ENCODE peak calls at places on chromosome 22, in nine cellular contexts. One of them, this sample, is unnamed.

GRCh38 chr22:26464312-26464711 is 19.3 kb downstream of the HPS4 start:
- DNase-seq in endothelial cell of umbilical vein: peak; percentile 50
- DNase-seq in activated T-cell treated with anti-CD3 and anti-CD28 coated beads, Interleukin-2, amount 50 U/mL, for 24 hours: peak; percentile 12
- DNase-seq in LNCaP clone FGC: no peak
- DNase-seq in GM12865: no peak
- DNase-seq in choroid plexus epithelial cell: no peak
- DNase-seq in HCT116: no peak
- DNase-seq in stomach: no peak
- DNase-seq in fibroblast of the aortic adventitia: peak; percentile 77
- DNase-seq in this sample: peak; percentile 85

GRCh38 chr22:19679476-19680099 is 34.7 kb upstream of the SEPTIN5 start:
- DNase-seq in endothelial cell of umbilical vein: peak; percentile 13
- DNase-seq in activated T-cell treated with anti-CD3 and anti-CD28 coated beads, Interleukin-2, amount 50 U/mL, for 24 hours: peak; percentile 66
- DNase-seq in LNCaP clone FGC: no peak
- DNase-seq in GM12865: peak; percentile 15
- DNase-seq in choroid plexus epithelial cell: no peak
- DNase-seq in HCT116: no peak
- DNase-seq in stomach: peak; percentile 60
- DNase-seq in fibroblast of the aortic adventitia: peak; percentile 12
- DNase-seq in this sample: no peak

GRCh38 chr22:37244114-37244921 is at the start of gene RAC2:
- DNase-seq in endothelial cell of umbilical vein: peak; percentile 69
- DNase-seq in activated T-cell treated with anti-CD3 and anti-CD28 coated beads, Interleukin-2, amount 50 U/mL, for 24 hours: peak; percentile 94
- DNase-seq in LNCaP clone FGC: no peak
- DNase-seq in GM12865: peak; percentile 95
- DNase-seq in choroid plexus epithelial cell: peak; percentile 91
- DNase-seq in HCT116: peak; percentile 51
- DNase-seq in stomach: peak; percentile 78
- DNase-seq in fibroblast of the aortic adventitia: peak; percentile 58
- DNase-seq in this sample: peak; percentile 63

GRCh38 chr22:31278643-31279326 is 13.5 kb downstream of the PIK3IP1 start:
- DNase-seq in endothelial cell of umbilical vein: no peak
- DNase-seq in activated T-cell treated with anti-CD3 and anti-CD28 coated beads, Interleukin-2, amount 50 U/mL, for 24 hours: no peak
- DNase-seq in LNCaP clone FGC: no peak
- DNase-seq in GM12865: no peak
- DNase-seq in choroid plexus epithelial cell: peak; percentile 58
- DNase-seq in HCT116: no peak
- DNase-seq in stomach: peak; percentile 77
- DNase-seq in fibroblast of the aortic adventitia: no peak
- DNase-seq in this sample: no peak

GRCh38 chr22:27986459-27986858 is 67.4 kb upstream of the PITPNB start:
- DNase-seq in endothelial cell of umbilical vein: no peak
- DNase-seq in activated T-cell treated with anti-CD3 and anti-CD28 coated beads, Interleukin-2, amount 50 U/mL, for 24 hours: no peak
- DNase-seq in LNCaP clone FGC: no peak
- DNase-seq in GM12865: no peak
- DNase-seq in choroid plexus epithelial cell: peak; percentile 38
- DNase-seq in HCT116: no peak
- DNase-seq in stomach: no peak
- DNase-seq in fibroblast of the aortic adventitia: no peak
- DNase-seq in this sample: no peak

GRCh38 chr22:32606181-32606580 is 131.6 kb downstream of the FBXO7 start:
- DNase-seq in endothelial cell of umbilical vein: no peak
- DNase-seq in activated T-cell treated with anti-CD3 and anti-CD28 coated beads, Interleukin-2, amount 50 U/mL, for 24 hours: no peak
- DNase-seq in LNCaP clone FGC: no peak
- DNase-seq in GM12865: no peak
- DNase-seq in choroid plexus epithelial cell: no peak
- DNase-seq in HCT116: no peak
- DNase-seq in stomach: no peak
- DNase-seq in fibroblast of the aortic adventitia: no peak
- DNase-seq in this sample: peak; percentile 51

GRCh38 chr22:42743501-42743991 is 22.9 kb upstream of the A4GALT start:
- DNase-seq in endothelial cell of umbilical vein: peak; percentile 34
- DNase-seq in activated T-cell treated with anti-CD3 and anti-CD28 coated beads, Interleukin-2, amount 50 U/mL, for 24 hours: no peak
- DNase-seq in LNCaP clone FGC: no peak
- DNase-seq in GM12865: no peak
- DNase-seq in choroid plexus epithelial cell: peak; percentile 47
- DNase-seq in HCT116: no peak
- DNase-seq in stomach: no peak
- DNase-seq in fibroblast of the aortic adventitia: peak; percentile 99
- DNase-seq in this sample: peak; percentile 63

GRCh38 chr22:50434849-50435700 is 39.8 kb downstream of the SBF1 start:
- DNase-seq in endothelial cell of umbilical vein: no peak
- DNase-seq in activated T-cell treated with anti-CD3 and anti-CD28 coated beads, Interleukin-2, amount 50 U/mL, for 24 hours: no peak
- DNase-seq in LNCaP clone FGC: no peak
- DNase-seq in GM12865: peak; percentile 1
- DNase-seq in choroid plexus epithelial cell: no peak
- DNase-seq in HCT116: no peak
- DNase-seq in stomach: no peak
- DNase-seq in fibroblast of the aortic adventitia: no peak
- DNase-seq in this sample: no peak

GRCh38 chr22:20576445-20576816 is 69.0 kb downstream of the MED15 start:
- DNase-seq in endothelial cell of umbilical vein: no peak
- DNase-seq in activated T-cell treated with anti-CD3 and anti-CD28 coated beads, Interleukin-2, amount 50 U/mL, for 24 hours: peak; percentile 24
- DNase-seq in LNCaP clone FGC: no peak
- DNase-seq in GM12865: no peak
- DNase-seq in choroid plexus epithelial cell: no peak
- DNase-seq in HCT116: no peak
- DNase-seq in stomach: no peak
- DNase-seq in fibroblast of the aortic adventitia: no peak
- DNase-seq in this sample: no peak

GRCh38 chr22:45534339-45535192 is 31.9 kb downstream of the FBLN1 start:
- DNase-seq in endothelial cell of umbilical vein: no peak
- DNase-seq in activated T-cell treated with anti-CD3 and anti-CD28 coated beads, Interleukin-2, amount 50 U/mL, for 24 hours: no peak
- DNase-seq in LNCaP clone FGC: no peak
- DNase-seq in GM12865: no peak
- DNase-seq in choroid plexus epithelial cell: no peak
- DNase-seq in HCT116: no peak
- DNase-seq in stomach: no peak
- DNase-seq in fibroblast of the aortic adventitia: peak; percentile 85
- DNase-seq in this sample: peak; percentile 60

GRCh38 chr22:41367039-41367679 is 14.6 kb upstream of the TEF start:
- DNase-seq in endothelial cell of umbilical vein: peak; percentile 96
- DNase-seq in activated T-cell treated with anti-CD3 and anti-CD28 coated beads, Interleukin-2, amount 50 U/mL, for 24 hours: peak; percentile 42
- DNase-seq in LNCaP clone FGC: peak; percentile 91
- DNase-seq in GM12865: no peak
- DNase-seq in choroid plexus epithelial cell: peak; percentile 99
- DNase-seq in HCT116: peak; percentile 71
- DNase-seq in stomach: peak; percentile 98
- DNase-seq in fibroblast of the aortic adventitia: peak; percentile 96
- DNase-seq in this sample: peak; percentile 92

GRCh38 chr22:24025475-24025874 is 14.4 kb downstream of the CABIN1 start:
- DNase-seq in endothelial cell of umbilical vein: no peak
- DNase-seq in activated T-cell treated with anti-CD3 and anti-CD28 coated beads, Interleukin-2, amount 50 U/mL, for 24 hours: no peak
- DNase-seq in LNCaP clone FGC: no peak
- DNase-seq in GM12865: no peak
- DNase-seq in choroid plexus epithelial cell: no peak
- DNase-seq in HCT116: no peak
- DNase-seq in stomach: no peak
- DNase-seq in fibroblast of the aortic adventitia: no peak
- DNase-seq in this sample: no peak

GRCh38 chr22:18091478-18091877 is 13.7 kb downstream of the PEX26 start:
- DNase-seq in endothelial cell of umbilical vein: no peak
- DNase-seq in activated T-cell treated with anti-CD3 and anti-CD28 coated beads, Interleukin-2, amount 50 U/mL, for 24 hours: no peak
- DNase-seq in LNCaP clone FGC: no peak
- DNase-seq in GM12865: peak; percentile 81
- DNase-seq in choroid plexus epithelial cell: no peak
- DNase-seq in HCT116: no peak
- DNase-seq in stomach: no peak
- DNase-seq in fibroblast of the aortic adventitia: no peak
- DNase-seq in this sample: no peak

GRCh38 chr22:38247713-38248112 is 25.1 kb downstream of the TMEM184B start:
- DNase-seq in endothelial cell of umbilical vein: no peak
- DNase-seq in activated T-cell treated with anti-CD3 and anti-CD28 coated beads, Interleukin-2, amount 50 U/mL, for 24 hours: no peak
- DNase-seq in LNCaP clone FGC: no peak
- DNase-seq in GM12865: no peak
- DNase-seq in choroid plexus epithelial cell: no peak
- DNase-seq in HCT116: no peak
- DNase-seq in stomach: no peak
- DNase-seq in fibroblast of the aortic adventitia: no peak
- DNase-seq in this sample: no peak

GRCh38 chr22:43670545-43670944 is 141.6 kb downstream of the EFCAB6 start:
- DNase-seq in endothelial cell of umbilical vein: no peak
- DNase-seq in activated T-cell treated with anti-CD3 and anti-CD28 coated beads, Interleukin-2, amount 50 U/mL, for 24 hours: no peak
- DNase-seq in LNCaP clone FGC: no peak
- DNase-seq in GM12865: no peak
- DNase-seq in choroid plexus epithelial cell: no peak
- DNase-seq in HCT116: no peak
- DNase-seq in stomach: no peak
- DNase-seq in fibroblast of the aortic adventitia: no peak
- DNase-seq in this sample: no peak

GRCh38 chr22:50417544-50417943 is 57.3 kb downstream of the SBF1 start:
- DNase-seq in endothelial cell of umbilical vein: no peak
- DNase-seq in activated T-cell treated with anti-CD3 and anti-CD28 coated beads, Interleukin-2, amount 50 U/mL, for 24 hours: no peak
- DNase-seq in LNCaP clone FGC: no peak
- DNase-seq in GM12865: no peak
- DNase-seq in choroid plexus epithelial cell: no peak
- DNase-seq in HCT116: no peak
- DNase-seq in stomach: no peak
- DNase-seq in fibroblast of the aortic adventitia: no peak
- DNase-seq in this sample: peak; percentile 11

GRCh38 chr22:43543522-43544281 is 131.9 kb downstream of the MPPED1 start:
- DNase-seq in endothelial cell of umbilical vein: no peak
- DNase-seq in activated T-cell treated with anti-CD3 and anti-CD28 coated beads, Interleukin-2, amount 50 U/mL, for 24 hours: no peak
- DNase-seq in LNCaP clone FGC: no peak
- DNase-seq in GM12865: no peak
- DNase-seq in choroid plexus epithelial cell: no peak
- DNase-seq in HCT116: no peak
- DNase-seq in stomach: no peak
- DNase-seq in fibroblast of the aortic adventitia: no peak
- DNase-seq in this sample: no peak

GRCh38 chr22:37476389-37477329 is 9.5 kb downstream of the MFNG start:
- DNase-seq in endothelial cell of umbilical vein: no peak
- DNase-seq in activated T-cell treated with anti-CD3 and anti-CD28 coated beads, Interleukin-2, amount 50 U/mL, for 24 hours: no peak
- DNase-seq in LNCaP clone FGC: no peak
- DNase-seq in GM12865: no peak
- DNase-seq in choroid plexus epithelial cell: no peak
- DNase-seq in HCT116: no peak
- DNase-seq in stomach: no peak
- DNase-seq in fibroblast of the aortic adventitia: no peak
- DNase-seq in this sample: no peak

GRCh38 chr22:49867303-49868250 is 13.9 kb downstream of the ZBED4 start:
- DNase-seq in endothelial cell of umbilical vein: no peak
- DNase-seq in activated T-cell treated with anti-CD3 and anti-CD28 coated beads, Interleukin-2, amount 50 U/mL, for 24 hours: no peak
- DNase-seq in LNCaP clone FGC: no peak
- DNase-seq in GM12865: no peak
- DNase-seq in choroid plexus epithelial cell: no peak
- DNase-seq in HCT116: no peak
- DNase-seq in stomach: no peak
- DNase-seq in fibroblast of the aortic adventitia: no peak
- DNase-seq in this sample: no peak

GRCh38 chr22:17559188-17559587 is 4.1 kb upstream of the SLC25A18 start:
- DNase-seq in endothelial cell of umbilical vein: no peak
- DNase-seq in activated T-cell treated with anti-CD3 and anti-CD28 coated beads, Interleukin-2, amount 50 U/mL, for 24 hours: no peak
- DNase-seq in LNCaP clone FGC: no peak
- DNase-seq in GM12865: no peak
- DNase-seq in choroid plexus epithelial cell: no peak
- DNase-seq in HCT116: no peak
- DNase-seq in stomach: no peak
- DNase-seq in fibroblast of the aortic adventitia: no peak
- DNase-seq in this sample: no peak

GRCh38 chr22:19503869-19504268 is 20.3 kb downstream of the CLDN5 start:
- DNase-seq in endothelial cell of umbilical vein: no peak
- DNase-seq in activated T-cell treated with anti-CD3 and anti-CD28 coated beads, Interleukin-2, amount 50 U/mL, for 24 hours: no peak
- DNase-seq in LNCaP clone FGC: no peak
- DNase-seq in GM12865: no peak
- DNase-seq in choroid plexus epithelial cell: no peak
- DNase-seq in HCT116: no peak
- DNase-seq in stomach: no peak
- DNase-seq in fibroblast of the aortic adventitia: no peak
- DNase-seq in this sample: no peak

GRCh38 chr22:37154925-37155712 is 5.4 kb upstream of the IL2RB start:
- DNase-seq in endothelial cell of umbilical vein: no peak
- DNase-seq in activated T-cell treated with anti-CD3 and anti-CD28 coated beads, Interleukin-2, amount 50 U/mL, for 24 hours: no peak
- DNase-seq in LNCaP clone FGC: no peak
- DNase-seq in GM12865: peak; percentile 84
- DNase-seq in choroid plexus epithelial cell: peak; percentile 27
- DNase-seq in HCT116: peak; percentile 38
- DNase-seq in stomach: no peak
- DNase-seq in fibroblast of the aortic adventitia: no peak
- DNase-seq in this sample: no peak

GRCh38 chr22:33557836-33558235 is 362.4 kb downstream of the LARGE1 start:
- DNase-seq in endothelial cell of umbilical vein: no peak
- DNase-seq in activated T-cell treated with anti-CD3 and anti-CD28 coated beads, Interleukin-2, amount 50 U/mL, for 24 hours: no peak
- DNase-seq in LNCaP clone FGC: no peak
- DNase-seq in GM12865: no peak
- DNase-seq in choroid plexus epithelial cell: no peak
- DNase-seq in HCT116: no peak
- DNase-seq in stomach: no peak
- DNase-seq in fibroblast of the aortic adventitia: no peak
- DNase-seq in this sample: no peak

GRCh38 chr22:38572065-38572464 is 2.1 kb upstream of the DMC1 start:
- DNase-seq in endothelial cell of umbilical vein: peak; percentile 63
- DNase-seq in activated T-cell treated with anti-CD3 and anti-CD28 coated beads, Interleukin-2, amount 50 U/mL, for 24 hours: no peak
- DNase-seq in LNCaP clone FGC: no peak
- DNase-seq in GM12865: peak; percentile 49
- DNase-seq in choroid plexus epithelial cell: peak; percentile 82
- DNase-seq in HCT116: peak; percentile 24
- DNase-seq in stomach: no peak
- DNase-seq in fibroblast of the aortic adventitia: peak; percentile 79
- DNase-seq in this sample: peak; percentile 64

GRCh38 chr22:37459211-37459610 is 27.0 kb downstream of the MFNG start:
- DNase-seq in endothelial cell of umbilical vein: no peak
- DNase-seq in activated T-cell treated with anti-CD3 and anti-CD28 coated beads, Interleukin-2, amount 50 U/mL, for 24 hours: no peak
- DNase-seq in LNCaP clone FGC: no peak
- DNase-seq in GM12865: no peak
- DNase-seq in choroid plexus epithelial cell: no peak
- DNase-seq in HCT116: no peak
- DNase-seq in stomach: peak; percentile 42
- DNase-seq in fibroblast of the aortic adventitia: peak; percentile 16
- DNase-seq in this sample: no peak

GRCh38 chr22:42682113-42682851 is 33.1 kb upstream of the CYB5R3 start:
- DNase-seq in endothelial cell of umbilical vein: no peak
- DNase-seq in activated T-cell treated with anti-CD3 and anti-CD28 coated beads, Interleukin-2, amount 50 U/mL, for 24 hours: no peak
- DNase-seq in LNCaP clone FGC: peak; percentile 31
- DNase-seq in GM12865: no peak
- DNase-seq in choroid plexus epithelial cell: no peak
- DNase-seq in HCT116: no peak
- DNase-seq in stomach: no peak
- DNase-seq in fibroblast of the aortic adventitia: no peak
- DNase-seq in this sample: no peak

GRCh38 chr22:24109649-24110048 is 71.6 kb upstream of the SUSD2 start:
- DNase-seq in endothelial cell of umbilical vein: no peak
- DNase-seq in activated T-cell treated with anti-CD3 and anti-CD28 coated beads, Interleukin-2, amount 50 U/mL, for 24 hours: no peak
- DNase-seq in LNCaP clone FGC: no peak
- DNase-seq in GM12865: no peak
- DNase-seq in choroid plexus epithelial cell: no peak
- DNase-seq in HCT116: no peak
- DNase-seq in stomach: no peak
- DNase-seq in fibroblast of the aortic adventitia: no peak
- DNase-seq in this sample: no peak

GRCh38 chr22:38788016-38788415 is 5.9 kb downstream of the DNAL4 start:
- DNase-seq in endothelial cell of umbilical vein: peak; percentile 66
- DNase-seq in activated T-cell treated with anti-CD3 and anti-CD28 coated beads, Interleukin-2, amount 50 U/mL, for 24 hours: no peak
- DNase-seq in LNCaP clone FGC: no peak
- DNase-seq in GM12865: no peak
- DNase-seq in choroid plexus epithelial cell: peak; percentile 60
- DNase-seq in HCT116: no peak
- DNase-seq in stomach: no peak
- DNase-seq in fibroblast of the aortic adventitia: peak; percentile 52
- DNase-seq in this sample: no peak

GRCh38 chr22:21446827-21447690 is 20.1 kb upstream of the TMEM191C start:
- DNase-seq in endothelial cell of umbilical vein: no peak
- DNase-seq in activated T-cell treated with anti-CD3 and anti-CD28 coated beads, Interleukin-2, amount 50 U/mL, for 24 hours: peak; percentile 8
- DNase-seq in LNCaP clone FGC: no peak
- DNase-seq in GM12865: no peak
- DNase-seq in choroid plexus epithelial cell: no peak
- DNase-seq in HCT116: no peak
- DNase-seq in stomach: peak; percentile 16
- DNase-seq in fibroblast of the aortic adventitia: no peak
- DNase-seq in this sample: no peak

GRCh38 chr22:48796295-48797015 is 1031.2 kb downstream of the BRD1 start:
- DNase-seq in endothelial cell of umbilical vein: no peak
- DNase-seq in activated T-cell treated with anti-CD3 and anti-CD28 coated beads, Interleukin-2, amount 50 U/mL, for 24 hours: no peak
- DNase-seq in LNCaP clone FGC: no peak
- DNase-seq in GM12865: no peak
- DNase-seq in choroid plexus epithelial cell: no peak
- DNase-seq in HCT116: no peak
- DNase-seq in stomach: no peak
- DNase-seq in fibroblast of the aortic adventitia: no peak
- DNase-seq in this sample: no peak

GRCh38 chr22:46072030-46072881 is 78.1 kb upstream of the PPARA start:
- DNase-seq in endothelial cell of umbilical vein: peak; percentile 55
- DNase-seq in activated T-cell treated with anti-CD3 and anti-CD28 coated beads, Interleukin-2, amount 50 U/mL, for 24 hours: peak; percentile 72
- DNase-seq in LNCaP clone FGC: no peak
- DNase-seq in GM12865: peak; percentile 76
- DNase-seq in choroid plexus epithelial cell: peak; percentile 65
- DNase-seq in HCT116: no peak
- DNase-seq in stomach: peak; percentile 82
- DNase-seq in fibroblast of the aortic adventitia: peak; percentile 57
- DNase-seq in this sample: peak; percentile 60

This sample was measured in EH.